ENCODE peak calls at places on chromosomes 1 and 21, in five cellular contexts. Z, X, L, P and O are unnamed samples.

GRCh38 chr1:209926045-209926444 is 12.0 kb upstream of the SYT14 start:
- DNase-seq in P (no peak), X (no peak), Z (peak; percentile 78), L (no peak), O (no peak)

GRCh38 chr21:44370027-44370735 is 16.8 kb downstream of the TRPM2 start:
- DNase-seq in L (peak; percentile 71), P (peak; percentile 50), Z (no peak), X (no peak), O (peak; percentile 52)

GRCh38 chr1:177355575-177355974 is 184.8 kb downstream of the BRINP2 start:
- DNase-seq in L (peak; percentile 33), X (no peak), P (peak; percentile 1), Z (peak; percentile 6), O (peak; percentile 13)

GRCh38 chr1:1763657-1764621 is 14.3 kb downstream of the NADK start:
- DNase-seq in Z (no peak), X (no peak), P (no peak), L (no peak), O (no peak)

GRCh38 chr1:212473729-212474128 is 41.0 kb downstream of the NENF start:
- DNase-seq in Z (no peak), L (no peak), P (no peak), X (no peak), O (no peak)

GRCh38 chr1:78274814-78275213 is 216.0 kb upstream of the PTGFR start:
- DNase-seq in X (no peak), Z (no peak), L (no peak), P (no peak), O (no peak)

GRCh38 chr1:16249838-16250241 is 12.9 kb upstream of the CPLANE2 start:
- DNase-seq in L (no peak), P (no peak), X (no peak), Z (peak; percentile 97), O (no peak)

GRCh38 chr1:202794049-202794725 is 14.0 kb downstream of the KDM5B start:
- DNase-seq in Z (no peak), L (no peak), X (no peak), P (no peak), O (no peak)

GRCh38 chr1:226634611-226635246 is 86.2 kb downstream of the STUM start:
- DNase-seq in Z (no peak), X (no peak), P (no peak), L (no peak), O (no peak)

GRCh38 chr1:247360991-247361721 is 29.5 kb upstream of the ZNF496 start:
- DNase-seq in X (no peak), P (peak; percentile 63), L (no peak), Z (no peak), O (no peak)

GRCh38 chr21:15444118-15444960 is 285.4 kb upstream of the USP25 start:
- DNase-seq in L (peak; percentile 11), Z (no peak), X (no peak), P (no peak), O (peak; percentile 67)

GRCh38 chr1:24191860-24192259 is 4.8 kb upstream of the IFNLR1 start:
- DNase-seq in P (peak; percentile 26), Z (no peak), X (no peak), L (no peak), O (peak; percentile 77)

GRCh38 chr1:235011599-235012435 is 116.8 kb downstream of the TOMM20 start:
- DNase-seq in L (no peak), P (peak; percentile 88), X (peak; percentile 81), Z (peak; percentile 64), O (peak; percentile 75)

GRCh38 chr21:31351438-31351837 is 7.4 kb upstream of the TIAM1 start:
- DNase-seq in X (no peak), L (no peak), P (no peak), Z (no peak), O (no peak)

GRCh38 chr21:38948377-38948776 is 142.6 kb downstream of the ETS2 start:
- DNase-seq in X (no peak), L (no peak), P (no peak), Z (no peak), O (no peak)

GRCh38 chr1:77232829-77233228 is 13.6 kb upstream of the PIGK start:
- DNase-seq in L (no peak), X (no peak), Z (no peak), P (no peak), O (no peak)

GRCh38 chr1:107105914-107106313 is 34.9 kb upstream of the NTNG1 start:
- DNase-seq in X (no peak), Z (no peak), P (no peak), L (no peak), O (no peak)

GRCh38 chr1:179816196-179816960 is 61.2 kb downstream of the TOR1AIP2 start:
- DNase-seq in Z (peak; percentile 88), P (no peak), X (no peak), L (no peak), O (no peak)

GRCh38 chr1:202692959-202693555 is 17.2 kb downstream of the SYT2 start:
- DNase-seq in L (peak; percentile 90), X (peak; percentile 7), Z (peak; percentile 55), P (peak; percentile 82), O (peak; percentile 53)

GRCh38 chr1:198529414-198529813 is 11.1 kb downstream of the ATP6V1G3 start:
- DNase-seq in P (no peak), Z (peak; percentile 74), L (no peak), X (no peak), O (no peak)

GRCh38 chr1:211260161-211261107 is 1.3 kb downstream of the RCOR3 start:
- DNase-seq in Z (peak; percentile 72), X (no peak), L (peak; percentile 76), P (peak; percentile 88), O (peak; percentile 82)

GRCh38 chr1:66931548-66932124 is 6.8 kb downstream of the MIER1 start:
- DNase-seq in L (no peak), X (no peak), P (no peak), Z (peak; percentile 55), O (no peak)

GRCh38 chr1:245306628-245307410 is 152.0 kb downstream of the KIF26B start:
- DNase-seq in X (no peak), P (no peak), Z (no peak), L (no peak), O (no peak)

GRCh38 chr1:3915551-3916121 is 15.6 kb upstream of the C1orf174 start:
- DNase-seq in P (no peak), X (no peak), L (no peak), Z (no peak), O (no peak)

GRCh38 chr1:61089338-61089737 is 7.0 kb downstream of the NFIA start:
- DNase-seq in Z (no peak), L (no peak), X (no peak), P (no peak), O (no peak)

GRCh38 chr1:23525558-23526174 is 5.4 kb downstream of the E2F2 start:
- DNase-seq in Z (no peak), L (no peak), P (peak; percentile 29), X (no peak), O (no peak)

GRCh38 chr1:69070660-69071373 is 496.9 kb upstream of the LRRC7 start:
- DNase-seq in X (no peak), Z (no peak), P (no peak), L (no peak), O (no peak)
- TF ChIP-seq MAX in X (no peak), Z (no peak), P (no peak), L (no peak), O (no peak)

DNA sequence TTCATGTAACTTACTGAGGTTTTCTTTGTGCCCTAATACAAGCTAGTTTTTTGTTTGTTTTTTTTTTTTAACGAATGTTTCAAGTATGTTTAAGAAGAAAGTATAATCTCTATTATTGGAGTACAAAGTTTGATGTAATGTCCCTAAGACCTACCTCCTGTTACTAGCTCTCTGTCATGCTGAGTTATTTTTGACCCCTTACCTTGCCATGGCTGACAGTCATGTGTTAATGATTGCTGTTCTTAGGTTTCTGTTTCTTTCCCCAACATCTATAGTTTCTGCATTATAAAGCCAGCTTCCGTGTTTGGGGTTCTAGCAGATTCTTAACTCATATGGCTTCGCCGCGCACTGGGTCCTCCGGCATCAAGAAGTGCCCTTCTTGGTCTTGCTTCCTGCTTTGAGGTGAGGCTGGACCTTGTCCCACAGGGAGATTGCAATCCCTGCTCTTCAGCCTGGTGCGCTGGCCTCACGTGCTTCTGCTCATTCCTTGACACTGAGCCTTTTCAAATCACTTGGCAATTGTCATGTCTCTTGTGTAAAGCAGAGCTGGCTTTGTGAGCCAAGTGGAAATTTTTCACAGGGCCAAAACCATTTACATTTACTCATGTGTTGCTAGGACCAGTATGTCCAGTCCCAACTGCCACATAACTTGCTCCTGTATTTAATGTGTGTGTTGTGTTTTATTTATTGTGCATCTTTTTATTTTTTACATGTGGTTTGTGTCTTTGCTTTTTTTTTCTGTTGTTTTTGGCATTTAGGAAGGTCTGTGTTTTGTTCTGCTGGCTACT is 135.0 kb upstream of the COL6A1 start:
- DNase-seq in X (no peak), L (no peak), Z (no peak), P (no peak), O (no peak)
- TF ChIP-seq MAX in X (no peak), L (no peak), Z (no peak), P (no peak), O (no peak)

DNA sequence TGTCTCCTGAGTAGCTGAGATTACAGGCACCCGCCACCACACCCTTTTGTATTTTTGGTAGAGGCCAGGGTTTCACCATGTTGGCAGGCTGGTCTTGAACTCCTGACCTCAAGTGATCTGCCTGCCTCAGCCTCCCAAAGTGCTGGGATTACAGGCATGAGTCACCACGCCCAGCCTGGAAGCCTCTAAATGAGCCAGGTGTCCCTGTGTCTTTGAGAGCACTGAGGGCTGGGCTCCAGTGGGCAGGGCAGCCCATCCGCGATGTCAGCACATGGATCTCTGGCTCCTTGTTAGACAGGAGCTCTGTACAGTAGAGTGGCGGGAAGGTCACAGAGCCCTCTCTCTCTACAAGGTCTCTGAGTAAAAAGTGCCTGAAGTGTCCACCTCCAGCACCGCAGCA is 124.3 kb downstream of the PGBD5 start:
- DNase-seq in X (no peak), Z (no peak), P (no peak), L (no peak), O (no peak)
- TF ChIP-seq MAX in X (no peak), Z (no peak), P (no peak), L (no peak), O (no peak)

GRCh38 chr1:18645172-18646090 is 14.8 kb downstream of the PAX7 start:
- DNase-seq in Z (no peak), X (no peak), L (peak; percentile 70), P (no peak), O (no peak)

GRCh38 chr1:18647681-18648214 is 17.1 kb downstream of the PAX7 start:
- DNase-seq in P (no peak), Z (no peak), L (no peak), X (no peak), O (no peak)

GRCh38 chr1:18644469-18645171 is 14.0 kb downstream of the PAX7 start:
- DNase-seq in Z (no peak), X (no peak), L (no peak), P (no peak), O (no peak)

GRCh38 chr1:18646776-18647410 is 16.2 kb downstream of the PAX7 start:
- DNase-seq in X (no peak), P (no peak), L (peak; percentile 62), Z (no peak), O (no peak)

DNA sequence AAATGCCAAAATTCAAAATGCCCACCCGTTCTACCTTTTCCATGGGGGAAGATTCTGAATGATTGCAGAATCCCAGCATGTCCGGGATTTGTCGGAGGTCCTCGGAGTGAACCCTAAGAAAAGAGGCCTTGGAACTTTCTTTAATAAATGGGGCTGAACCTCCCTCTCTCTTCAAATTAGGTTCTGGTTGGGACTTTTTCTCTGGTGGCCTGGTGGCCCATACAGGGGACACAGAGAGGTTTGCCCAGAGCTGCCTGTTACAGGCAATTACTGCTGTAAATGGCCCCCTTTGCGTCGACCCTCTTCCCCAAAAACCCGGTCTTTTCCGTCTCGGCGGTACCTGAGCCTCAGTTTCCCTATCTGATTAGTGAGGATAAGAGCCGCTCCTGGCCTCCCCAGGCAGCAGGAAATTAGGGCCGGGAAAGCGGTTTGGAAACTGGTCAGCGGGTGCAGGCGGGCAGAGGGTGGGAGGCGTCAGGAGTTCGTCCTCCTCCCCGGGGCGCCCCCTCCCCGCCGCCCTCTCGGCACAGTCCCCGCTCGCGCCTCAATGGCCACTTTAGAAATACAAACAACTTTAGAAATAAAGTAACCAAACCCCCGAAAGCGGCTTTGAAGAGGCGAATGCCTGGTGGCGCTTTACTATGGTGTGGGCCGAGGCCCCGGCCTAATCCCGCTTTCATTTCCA is 15.6 kb downstream of the PAX7 start:
- DNase-seq in Z (no peak), P (no peak), L (no peak), X (no peak), O (no peak)
- TF ChIP-seq MAX in Z (no peak), P (no peak), L (no peak), X (no peak), O (no peak)